ENCODE peak calls at places on chromosomes 16 and 17, in nine cellular contexts. One of them, this sample, is unnamed.

GRCh38 chr16:48081656-48082055 is 74.1 kb downstream of the ABCC12 start:
- DNase-seq in Peyer's patch: no peak
- DNase-seq in adrenal gland: no peak
- DNase-seq in IMR-90: peak
- DNase-seq in GM12892: no peak
- DNase-seq in heart left ventricle: no peak
- DNase-seq in testis: no peak
- DNase-seq in NB4: no peak
- DNase-seq in breast epithelium: no peak
- DNase-seq in this sample: no peak

GRCh38 chr17:75459590-75460267 is 3.3 kb downstream of the TMEM94 start:
- DNase-seq in GM12892: no peak
- DNase-seq in IMR-90: no peak
- DNase-seq in Peyer's patch: no peak
- DNase-seq in testis: no peak
- DNase-seq in breast epithelium: peak
- DNase-seq in heart left ventricle: peak
- DNase-seq in adrenal gland: no peak
- DNase-seq in NB4: peak
- DNase-seq in this sample: no peak

GRCh38 chr17:11278186-11278983 is 37.4 kb downstream of the SHISA6 start:
- DNase-seq in adrenal gland: no peak
- DNase-seq in IMR-90: no peak
- DNase-seq in heart left ventricle: no peak
- DNase-seq in GM12892: no peak
- DNase-seq in Peyer's patch: no peak
- DNase-seq in testis: peak
- DNase-seq in breast epithelium: no peak
- DNase-seq in NB4: no peak
- DNase-seq in this sample: no peak

GRCh38 chr16:2027024-2028010 is 615 bp downstream of the NHERF2 start:
- DNase-seq in Peyer's patch: no peak
- DNase-seq in adrenal gland: no peak
- DNase-seq in breast epithelium: no peak
- DNase-seq in NB4: no peak
- DNase-seq in IMR-90: peak
- DNase-seq in testis: peak
- DNase-seq in GM12892: no peak
- DNase-seq in heart left ventricle: no peak
- DNase-seq in this sample: no peak

GRCh38 chr16:22388101-22388644 is 13.8 kb upstream of the CDR2 start:
- DNase-seq in breast epithelium: no peak
- DNase-seq in GM12892: no peak
- DNase-seq in heart left ventricle: no peak
- DNase-seq in IMR-90: peak
- DNase-seq in testis: no peak
- DNase-seq in adrenal gland: no peak
- DNase-seq in NB4: no peak
- DNase-seq in Peyer's patch: no peak
- DNase-seq in this sample: no peak

GRCh38 chr17:77027271-77027670 is 113.5 kb upstream of the SEC14L1 start:
- DNase-seq in Peyer's patch: no peak
- DNase-seq in breast epithelium: no peak
- DNase-seq in GM12892: no peak
- DNase-seq in testis: no peak
- DNase-seq in IMR-90: no peak
- DNase-seq in NB4: peak
- DNase-seq in adrenal gland: no peak
- DNase-seq in heart left ventricle: no peak
- DNase-seq in this sample: no peak

GRCh38 chr16:79605999-79606398 is 5.5 kb upstream of the MAF start:
- DNase-seq in Peyer's patch: no peak
- DNase-seq in NB4: no peak
- DNase-seq in testis: peak
- DNase-seq in breast epithelium: no peak
- DNase-seq in IMR-90: no peak
- DNase-seq in heart left ventricle: no peak
- DNase-seq in GM12892: no peak
- DNase-seq in adrenal gland: no peak
- DNase-seq in this sample: no peak

GRCh38 chr16:7921360-7921759 is 588.7 kb downstream of the RBFOX1 start:
- DNase-seq in NB4: peak
- DNase-seq in GM12892: no peak
- DNase-seq in Peyer's patch: no peak
- DNase-seq in breast epithelium: no peak
- DNase-seq in heart left ventricle: no peak
- DNase-seq in testis: no peak
- DNase-seq in adrenal gland: no peak
- DNase-seq in IMR-90: no peak
- DNase-seq in this sample: no peak

GRCh38 chr16:86498661-86499493 is 11.4 kb upstream of the FOXF1 start:
- DNase-seq in heart left ventricle: peak
- DNase-seq in breast epithelium: no peak
- DNase-seq in NB4: no peak
- DNase-seq in Peyer's patch: no peak
- DNase-seq in IMR-90: peak
- DNase-seq in adrenal gland: no peak
- DNase-seq in testis: no peak
- DNase-seq in GM12892: no peak
- DNase-seq in this sample: no peak

GRCh38 chr16:2190659-2191445 is 5.6 kb downstream of the CASKIN1 start:
- DNase-seq in NB4: no peak
- DNase-seq in breast epithelium: no peak
- DNase-seq in testis: no peak
- DNase-seq in GM12892: no peak
- DNase-seq in Peyer's patch: no peak
- DNase-seq in IMR-90: no peak
- DNase-seq in adrenal gland: no peak
- DNase-seq in heart left ventricle: no peak
- DNase-seq in this sample: no peak

GRCh38 chr17:44451832-44452231 is 51.4 kb downstream of the GPATCH8 start:
- DNase-seq in adrenal gland: no peak
- DNase-seq in breast epithelium: no peak
- DNase-seq in Peyer's patch: no peak
- DNase-seq in NB4: no peak
- DNase-seq in heart left ventricle: no peak
- DNase-seq in IMR-90: no peak
- DNase-seq in GM12892: no peak
- DNase-seq in testis: no peak
- DNase-seq in this sample: no peak

GRCh38 chr16:72819345-72819744 is 228.6 kb downstream of the ZFHX3 start:
- DNase-seq in breast epithelium: no peak
- DNase-seq in NB4: no peak
- DNase-seq in adrenal gland: peak
- DNase-seq in testis: no peak
- DNase-seq in Peyer's patch: no peak
- DNase-seq in IMR-90: peak
- DNase-seq in GM12892: no peak
- DNase-seq in heart left ventricle: no peak
- DNase-seq in this sample: no peak

GRCh38 chr16:15846510-15846909 is 10.3 kb downstream of the MYH11 start:
- DNase-seq in testis: no peak
- DNase-seq in Peyer's patch: no peak
- DNase-seq in heart left ventricle: no peak
- DNase-seq in breast epithelium: no peak
- DNase-seq in IMR-90: no peak
- DNase-seq in adrenal gland: no peak
- DNase-seq in GM12892: no peak
- DNase-seq in NB4: no peak
- DNase-seq in this sample: no peak

GRCh38 chr16:77306050-77306616 is 106.9 kb downstream of the SYCE1L start:
- DNase-seq in Peyer's patch: no peak
- DNase-seq in IMR-90: no peak
- DNase-seq in GM12892: no peak
- DNase-seq in NB4: no peak
- DNase-seq in heart left ventricle: no peak
- DNase-seq in testis: no peak
- DNase-seq in breast epithelium: no peak
- DNase-seq in adrenal gland: no peak
- DNase-seq in this sample: no peak

GRCh38 chr16:2026461-2027023 is at the start of gene NHERF2:
- DNase-seq in GM12892: no peak
- DNase-seq in heart left ventricle: no peak
- DNase-seq in IMR-90: no peak
- DNase-seq in adrenal gland: no peak
- DNase-seq in Peyer's patch: no peak
- DNase-seq in testis: peak
- DNase-seq in NB4: peak
- DNase-seq in breast epithelium: no peak
- DNase-seq in this sample: peak

GRCh38 chr16:23679274-23679985 is 741 bp downstream of the PLK1 start:
- DNase-seq in NB4: peak
- DNase-seq in breast epithelium: no peak
- DNase-seq in adrenal gland: no peak
- DNase-seq in GM12892: peak
- DNase-seq in IMR-90: peak
- DNase-seq in heart left ventricle: no peak
- DNase-seq in Peyer's patch: peak
- DNase-seq in testis: no peak
- DNase-seq in this sample: no peak
- TF ChIP-seq POLR2A in NB4: no peak
- TF ChIP-seq POLR2A in breast epithelium: no peak
- TF ChIP-seq POLR2A in adrenal gland: no peak
- TF ChIP-seq POLR2A in GM12892: no peak
- TF ChIP-seq POLR2A in IMR-90: no peak
- TF ChIP-seq POLR2A in heart left ventricle: no peak
- TF ChIP-seq POLR2A in Peyer's patch: no peak
- TF ChIP-seq POLR2A in testis: no peak
- TF ChIP-seq POLR2A in this sample: no peak

DNA sequence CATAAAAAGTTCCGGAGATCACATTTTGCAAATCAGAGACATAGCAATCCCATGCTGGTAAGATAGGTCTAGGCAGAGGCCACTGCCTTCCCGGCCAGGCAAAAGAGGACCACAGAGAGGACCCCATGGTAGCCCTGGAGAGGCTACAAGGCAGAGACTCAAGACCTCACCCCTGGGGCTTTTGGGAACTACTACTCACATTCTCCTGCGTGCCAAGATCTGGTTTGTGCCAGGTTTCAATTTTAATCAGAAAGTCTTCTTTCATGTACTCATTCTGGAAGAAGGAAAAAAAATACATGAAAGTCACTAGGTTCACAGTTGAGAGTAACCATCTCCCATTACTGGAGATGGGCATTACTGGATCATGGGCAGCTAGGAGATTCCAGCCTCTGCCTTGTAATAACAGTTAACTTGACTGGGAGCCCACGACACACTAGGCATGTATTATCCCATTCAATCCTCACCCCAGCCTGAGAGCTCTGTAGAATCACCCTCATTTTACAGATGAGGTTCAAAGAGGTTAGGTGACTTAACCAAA is 21.2 kb downstream of the PITPNA start:
- DNase-seq in breast epithelium: no peak
- DNase-seq in NB4: no peak
- DNase-seq in GM12892: no peak
- DNase-seq in heart left ventricle: no peak
- DNase-seq in testis: no peak
- DNase-seq in Peyer's patch: no peak
- DNase-seq in IMR-90: no peak
- DNase-seq in adrenal gland: no peak
- DNase-seq in this sample: no peak
- TF ChIP-seq POLR2A in breast epithelium: no peak
- TF ChIP-seq POLR2A in NB4: no peak
- TF ChIP-seq POLR2A in GM12892: no peak
- TF ChIP-seq POLR2A in heart left ventricle: no peak
- TF ChIP-seq POLR2A in testis: no peak
- TF ChIP-seq POLR2A in Peyer's patch: no peak
- TF ChIP-seq POLR2A in IMR-90: no peak
- TF ChIP-seq POLR2A in adrenal gland: no peak
- TF ChIP-seq POLR2A in this sample: no peak

GRCh38 chr16:31700530-31701388 is 172.8 kb upstream of the ZNF267 start:
- DNase-seq in breast epithelium: peak
- DNase-seq in Peyer's patch: peak
- DNase-seq in NB4: peak
- DNase-seq in IMR-90: peak
- DNase-seq in heart left ventricle: peak
- DNase-seq in testis: peak
- DNase-seq in GM12892: peak
- DNase-seq in adrenal gland: peak
- DNase-seq in this sample: peak
- TF ChIP-seq POLR2A in breast epithelium: no peak
- TF ChIP-seq POLR2A in Peyer's patch: peak
- TF ChIP-seq POLR2A in NB4: no peak
- TF ChIP-seq POLR2A in IMR-90: no peak
- TF ChIP-seq POLR2A in heart left ventricle: no peak
- TF ChIP-seq POLR2A in testis: no peak
- TF ChIP-seq POLR2A in GM12892: peak
- TF ChIP-seq POLR2A in adrenal gland: no peak
- TF ChIP-seq POLR2A in this sample: peak

GRCh38 chr16:50440531-50440930 is 71.7 kb upstream of the BRD7 start:
- DNase-seq in NB4: no peak
- DNase-seq in IMR-90: no peak
- DNase-seq in Peyer's patch: peak
- DNase-seq in testis: peak
- DNase-seq in heart left ventricle: no peak
- DNase-seq in GM12892: no peak
- DNase-seq in adrenal gland: peak
- DNase-seq in breast epithelium: peak
- DNase-seq in this sample: no peak

GRCh38 chr16:50444546-50444945 is 75.8 kb upstream of the BRD7 start:
- DNase-seq in GM12892: no peak
- DNase-seq in heart left ventricle: no peak
- DNase-seq in testis: peak
- DNase-seq in breast epithelium: no peak
- DNase-seq in IMR-90: no peak
- DNase-seq in NB4: no peak
- DNase-seq in adrenal gland: no peak
- DNase-seq in Peyer's patch: no peak
- DNase-seq in this sample: no peak

GRCh38 chr16:50441758-50442157 is 73.0 kb upstream of the BRD7 start:
- DNase-seq in NB4: peak
- DNase-seq in breast epithelium: no peak
- DNase-seq in GM12892: no peak
- DNase-seq in IMR-90: no peak
- DNase-seq in adrenal gland: peak
- DNase-seq in heart left ventricle: no peak
- DNase-seq in Peyer's patch: no peak
- DNase-seq in testis: no peak
- DNase-seq in this sample: no peak

GRCh38 chr16:50440991-50441390 is 72.2 kb upstream of the BRD7 start:
- DNase-seq in Peyer's patch: no peak
- DNase-seq in testis: peak
- DNase-seq in NB4: no peak
- DNase-seq in breast epithelium: peak
- DNase-seq in heart left ventricle: no peak
- DNase-seq in adrenal gland: peak
- DNase-seq in IMR-90: no peak
- DNase-seq in GM12892: no peak
- DNase-seq in this sample: no peak

GRCh38 chr16:50442221-50442620 is 73.4 kb upstream of the BRD7 start:
- DNase-seq in breast epithelium: peak
- DNase-seq in NB4: no peak
- DNase-seq in testis: no peak
- DNase-seq in GM12892: no peak
- DNase-seq in heart left ventricle: no peak
- DNase-seq in adrenal gland: no peak
- DNase-seq in IMR-90: no peak
- DNase-seq in Peyer's patch: peak
- DNase-seq in this sample: no peak
- TF ChIP-seq POLR2A in breast epithelium: no peak
- TF ChIP-seq POLR2A in NB4: no peak
- TF ChIP-seq POLR2A in testis: no peak
- TF ChIP-seq POLR2A in GM12892: no peak
- TF ChIP-seq POLR2A in heart left ventricle: no peak
- TF ChIP-seq POLR2A in adrenal gland: no peak
- TF ChIP-seq POLR2A in IMR-90: no peak
- TF ChIP-seq POLR2A in Peyer's patch: no peak
- TF ChIP-seq POLR2A in this sample: no peak

GRCh38 chr16:69100046-69100765 is 5.2 kb upstream of the HAS3 start:
- DNase-seq in adrenal gland: no peak
- DNase-seq in IMR-90: no peak
- DNase-seq in GM12892: no peak
- DNase-seq in NB4: no peak
- DNase-seq in breast epithelium: no peak
- DNase-seq in heart left ventricle: peak
- DNase-seq in testis: no peak
- DNase-seq in Peyer's patch: no peak
- DNase-seq in this sample: peak
- TF ChIP-seq POLR2A in adrenal gland: no peak
- TF ChIP-seq POLR2A in IMR-90: no peak
- TF ChIP-seq POLR2A in GM12892: no peak
- TF ChIP-seq POLR2A in NB4: no peak
- TF ChIP-seq POLR2A in breast epithelium: no peak
- TF ChIP-seq POLR2A in heart left ventricle: no peak
- TF ChIP-seq POLR2A in testis: no peak
- TF ChIP-seq POLR2A in Peyer's patch: no peak
- TF ChIP-seq POLR2A in this sample: no peak

This sample was measured in thyroid gland.